ENCODE peak calls at places on chromosomes 16 and 17, in six cellular contexts. L is neural progenitor cell, W is OCI-LY7, K is GM23248, Q is PC-3, C is SK-N-SH. Y is an unnamed sample.

GRCh38 chr17:28057731-28058246 is 15.3 kb downstream of the NLK start:
- DNase-seq in L (no peak), W (no peak), K (peak; percentile 57), Q (peak; percentile 61), C (no peak), Y (peak; percentile 45)

GRCh38 chr16:88491001-88491559 is 38.0 kb downstream of the ZFPM1 start:
- DNase-seq in L (no peak), W (no peak), K (no peak), Q (no peak), C (no peak), Y (no peak)

GRCh38 chr17:39139137-39139516 is 12.3 kb downstream of the PLXDC1 start:
- DNase-seq in L (no peak), W (no peak), K (peak; percentile 93), Q (peak; percentile 48), C (no peak), Y (no peak)

GRCh38 chr17:70171159-70171558 is 1.8 kb downstream of the KCNJ2 start:
- DNase-seq in L (no peak), W (no peak), K (no peak), Q (no peak), C (no peak), Y (no peak)

GRCh38 chr17:48952904-48953303 is 8.3 kb upstream of the SNF8 start:
- DNase-seq in L (no peak), W (no peak), K (no peak), Q (no peak), C (no peak), Y (no peak)

GRCh38 chr16:84724619-84725307 is 25.0 kb downstream of the USP10 start:
- DNase-seq in L (no peak), W (peak; percentile 53), K (peak; percentile 46), Q (no peak), C (no peak), Y (no peak)

GRCh38 chr17:56793947-56794346 is 39.8 kb downstream of the C17orf67 start:
- DNase-seq in L (peak; percentile 28), W (no peak), K (no peak), Q (peak; percentile 23), C (no peak), Y (no peak)

GRCh38 chr17:9472541-9472940 is 103.1 kb downstream of the STX8 start:
- DNase-seq in L (no peak), W (no peak), K (peak; percentile 25), Q (no peak), C (no peak), Y (no peak)

DNA sequence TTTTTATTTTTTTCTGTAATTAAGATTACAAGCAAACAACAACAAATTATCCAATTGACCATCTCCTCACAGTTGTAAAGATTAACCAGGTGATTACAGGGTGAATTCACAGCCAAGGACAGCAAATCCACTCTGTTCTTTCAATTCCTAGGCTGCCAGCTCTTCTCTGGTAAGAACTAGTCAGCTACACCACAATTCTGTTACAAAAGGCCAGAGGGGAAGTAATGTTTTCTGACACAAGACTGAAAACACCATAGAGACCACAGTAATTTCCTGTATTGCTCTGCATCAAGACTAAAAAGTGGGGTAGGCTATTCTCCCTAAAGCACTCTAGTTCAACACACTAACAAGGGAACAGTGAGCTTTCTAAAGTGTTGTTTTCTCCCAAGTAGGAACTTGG is 10.6 kb downstream of the CA10 start:
- DNase-seq in L (no peak), W (no peak), K (no peak), Q (peak; percentile 36), C (no peak), Y (no peak)
- H3K4me2 ChIP-seq in L (no peak overlapping the region), W (no peak overlapping the region), K (no peak overlapping the region), Q (peak overlapping the region; percentile 34), C (no peak overlapping the region), Y (no peak overlapping the region)

GRCh38 chr16:10935491-10935890 is 6.8 kb downstream of the DEXI start:
- DNase-seq in L (no peak), W (no peak), K (no peak), Q (no peak), C (no peak), Y (no peak)

GRCh38 chr16:10938844-10939648 is 3.2 kb downstream of the DEXI start:
- DNase-seq in L (no peak), W (no peak), K (no peak), Q (no peak), C (no peak), Y (no peak)

GRCh38 chr16:10936585-10936984 is 5.7 kb downstream of the DEXI start:
- DNase-seq in L (no peak), W (no peak), K (no peak), Q (no peak), C (no peak), Y (no peak)

GRCh38 chr16:10938321-10938720 is 3.9 kb downstream of the DEXI start:
- DNase-seq in L (no peak), W (no peak), K (peak; percentile 57), Q (no peak), C (no peak), Y (no peak)

DNA sequence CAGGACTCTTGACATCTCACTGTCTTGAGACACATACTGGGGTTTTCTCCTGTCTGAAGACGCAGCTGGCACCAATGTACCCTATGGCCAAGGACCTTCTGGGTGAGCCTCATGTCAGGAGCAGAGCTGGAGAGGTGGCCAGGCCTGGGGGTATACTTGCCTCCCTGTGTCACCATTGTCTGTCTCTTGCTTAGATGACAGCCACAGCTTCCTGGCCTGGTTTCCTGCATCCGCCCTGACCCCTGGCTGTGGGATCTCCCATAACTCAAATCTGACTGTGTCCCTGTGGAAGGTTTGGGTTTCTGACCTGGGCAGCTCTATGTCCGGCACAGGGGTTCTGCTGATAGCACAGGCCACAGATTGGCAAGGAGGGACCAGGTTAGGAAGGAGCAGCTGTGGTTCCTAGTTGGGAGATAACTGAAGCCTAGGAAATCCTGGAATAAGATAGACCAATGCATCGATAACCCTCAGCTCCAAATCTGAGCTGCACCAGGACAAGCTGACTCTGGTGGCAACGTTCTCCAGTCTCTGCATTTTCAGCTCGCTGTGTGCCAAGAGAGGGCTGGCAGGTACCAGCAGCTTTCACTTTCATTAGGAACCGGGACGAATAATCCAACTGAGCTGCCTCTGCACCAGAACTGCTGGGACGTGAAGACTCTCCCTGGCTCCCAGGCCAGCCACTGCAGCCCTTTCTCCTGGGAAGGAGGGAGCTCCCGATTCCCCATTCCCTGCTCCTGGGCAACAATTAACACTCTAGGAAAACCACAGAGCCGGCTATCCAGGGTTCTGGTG is 5.0 kb downstream of the DEXI start:
- DNase-seq in L (no peak), W (no peak), K (peak; percentile 34), Q (no peak), C (no peak), Y (no peak)
- TF ChIP-seq EZH2phosphoT487 in L (no peak), W (no peak), K (no peak), Q (no peak), C (no peak), Y (no peak)

GRCh38 chr17:67427410-67427809 is 50.3 kb downstream of the PITPNC1 start:
- DNase-seq in L (no peak), W (no peak), K (no peak), Q (no peak), C (no peak), Y (no peak)

GRCh38 chr17:67420994-67421393 is 43.9 kb downstream of the PITPNC1 start:
- DNase-seq in L (no peak), W (no peak), K (no peak), Q (no peak), C (no peak), Y (no peak)

GRCh38 chr17:67425571-67426160 is 48.6 kb downstream of the PITPNC1 start:
- DNase-seq in L (no peak), W (no peak), K (no peak), Q (no peak), C (no peak), Y (no peak)

GRCh38 chr17:67421869-67422273 is 44.8 kb downstream of the PITPNC1 start:
- DNase-seq in L (no peak), W (no peak), K (peak; percentile 97), Q (peak; percentile 100), C (no peak), Y (no peak)

GRCh38 chr17:67422887-67423286 is 45.8 kb downstream of the PITPNC1 start:
- DNase-seq in L (no peak), W (no peak), K (no peak), Q (no peak), C (no peak), Y (no peak)
- H3K27ac ChIP-seq in L (no peak overlapping the region), W (no peak overlapping the region), K (peak overlapping the region; percentile 78), Q (peak overlapping the region; percentile 96), C (peak overlapping the region; percentile 89), Y (no peak overlapping the region)

DNA sequence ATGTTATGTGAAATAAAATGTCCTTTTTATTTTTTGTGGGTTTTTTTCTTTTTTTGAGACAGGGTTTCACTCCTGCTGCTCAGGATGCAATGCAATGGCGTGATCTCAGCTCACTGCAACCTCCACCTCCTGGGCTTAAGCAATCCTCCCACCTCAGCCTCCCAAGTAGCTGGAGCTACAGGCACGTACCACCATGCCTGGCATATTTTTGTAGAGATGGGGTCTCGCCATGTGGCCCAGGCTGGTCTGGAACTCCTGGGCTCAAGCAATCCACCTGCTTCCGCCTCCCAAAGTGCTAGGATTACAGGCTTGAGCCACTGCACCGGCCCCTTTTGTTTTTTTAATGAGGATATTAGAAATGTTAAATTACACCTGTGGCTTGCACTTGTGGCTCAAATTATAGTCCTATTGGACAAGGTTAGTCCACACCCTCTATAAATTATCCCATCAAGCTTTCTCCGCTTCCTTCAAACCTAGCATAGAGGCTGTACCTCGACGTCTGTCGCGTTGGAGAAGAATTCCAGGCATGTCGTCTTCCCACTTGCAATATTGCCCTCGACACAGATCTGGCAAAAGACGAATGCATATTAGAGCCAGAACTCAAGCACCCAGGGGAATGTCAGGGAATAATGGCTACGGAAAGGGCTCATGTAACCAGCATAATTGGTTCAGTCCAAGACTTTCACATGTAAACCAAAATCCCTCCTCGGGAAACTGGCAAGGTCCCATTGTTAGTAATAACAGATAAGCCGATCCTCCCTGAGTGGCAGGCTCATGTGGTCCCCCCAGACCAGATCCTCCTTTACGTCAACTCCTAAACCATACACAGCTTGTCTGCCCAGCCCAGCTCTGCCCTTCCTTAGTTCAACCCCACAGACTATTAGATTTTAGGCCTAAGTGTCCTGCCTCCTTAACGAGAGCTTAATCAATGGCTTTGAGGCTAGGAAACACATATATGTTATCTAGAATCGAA is 8.2 kb downstream of the TK2 start:
- DNase-seq in L (no peak), W (no peak), K (no peak), Q (no peak), C (no peak), Y (no peak)
- H3K4me2 ChIP-seq in L (no peak overlapping the region), W (no peak overlapping the region), K (no peak overlapping the region), Q (no peak overlapping the region), C (no peak overlapping the region), Y (no peak overlapping the region)

DNA sequence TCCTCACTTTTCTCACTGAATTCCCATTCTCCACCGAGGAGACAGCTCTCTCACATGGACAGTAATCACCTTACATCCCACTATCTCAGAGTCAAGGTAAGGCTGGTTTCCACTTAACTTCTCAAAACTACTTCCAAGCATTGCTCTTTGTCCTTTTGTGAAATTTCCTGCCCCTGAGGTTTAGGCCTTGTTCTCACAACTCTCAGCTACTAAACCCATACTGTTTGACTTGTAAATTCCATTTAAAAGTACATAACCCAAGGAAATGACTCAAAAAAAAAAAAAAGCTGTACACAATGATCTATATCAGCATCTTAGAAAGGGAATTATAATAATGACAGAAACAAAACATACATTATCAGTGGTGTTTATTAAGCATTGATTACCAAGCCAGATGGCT is 8.8 kb downstream of the CDC27 start:
- DNase-seq in L (no peak), W (no peak), K (no peak), Q (no peak), C (no peak), Y (no peak)
- TF ChIP-seq EZH2phosphoT487 in L (no peak), W (no peak), K (no peak), Q (no peak), C (no peak), Y (no peak)

Y was measured in hepatocyte.